ENCODE peak calls at places on chromosomes 3 and 15, in seven cellular contexts. G is fibroblast of the aortic adventitia; M is memory B cell; B is osteocyte; Q is aorta; T is CD8-positive, alpha-beta T cell; F is left ventricle myocardium superior. R is an unnamed sample.

GRCh38 chr3:123489400-123490004 is 40.6 kb upstream of the ADCY5 start:
- DNase-seq in F (peak; percentile 83), B (peak; percentile 90), G (peak; percentile 75), Q (peak; percentile 88), M (peak; percentile 35), T (no peak), R (peak; percentile 70)

GRCh38 chr15:70164156-70164900 is 66.6 kb upstream of the TLE3 start:
- DNase-seq in Q (no peak), M (no peak), F (no peak), B (no peak), T (no peak), G (no peak), R (no peak)

GRCh38 chr3:72274511-72275295 is 489.8 kb upstream of the PROK2 start:
- DNase-seq in T (no peak), Q (no peak), B (no peak), M (peak; percentile 28), F (peak; percentile 44), G (peak; percentile 85), R (no peak)

GRCh38 chr15:85411992-85412538 is 31.7 kb downstream of the AKAP13 start:
- DNase-seq in B (no peak), G (peak; percentile 42), M (no peak), Q (no peak), F (no peak), T (no peak), R (no peak)

GRCh38 chr3:188358787-188359493 is 205.0 kb downstream of the LPP start:
- DNase-seq in Q (no peak), F (no peak), T (peak; percentile 47), B (no peak), M (peak; percentile 13), G (no peak), R (no peak)

GRCh38 chr15:37372064-37372463 is 271.7 kb upstream of the MEIS2 start:
- DNase-seq in Q (no peak), B (no peak), T (no peak), F (no peak), M (no peak), G (no peak), R (no peak)

GRCh38 chr3:149879872-149880271 is 66.9 kb downstream of the RNF13 start:
- DNase-seq in G (peak; percentile 81), Q (peak; percentile 84), B (no peak), F (peak; percentile 67), T (no peak), M (no peak), R (no peak)

GRCh38 chr3:165192610-165193192 is 3.5 kb downstream of the SLITRK3 start:
- DNase-seq in M (no peak), G (no peak), T (no peak), Q (no peak), B (no peak), F (no peak), R (no peak)

GRCh38 chr15:88638626-88639372 is at the start of gene ISG20:
- DNase-seq in B (peak; percentile 95), F (peak; percentile 88), G (peak; percentile 97), Q (peak; percentile 96), M (peak; percentile 88), T (peak; percentile 100), R (peak; percentile 55)

GRCh38 chr15:74978503-74978902 is 16.9 kb upstream of the SCAMP5 start:
- DNase-seq in M (no peak), T (peak; percentile 30), B (no peak), Q (no peak), G (no peak), F (no peak), R (no peak)

GRCh38 chr3:120875507-120875906 is 32.5 kb upstream of the STXBP5L start:
- DNase-seq in Q (no peak), T (no peak), F (no peak), M (no peak), B (no peak), G (no peak), R (no peak)

GRCh38 chr3:29335438-29335837 is 54.6 kb downstream of the RBMS3 start:
- DNase-seq in T (no peak), M (no peak), F (peak; percentile 72), B (peak; percentile 91), Q (peak; percentile 81), G (peak; percentile 99), R (no peak)

GRCh38 chr3:100234364-100234763 is 26.4 kb upstream of the TBC1D23 start:
- DNase-seq in G (no peak), F (no peak), M (no peak), T (no peak), B (peak; percentile 46), Q (no peak), R (no peak)

GRCh38 chr3:136659253-136659652 is 92.9 kb downstream of the STAG1 start:
- DNase-seq in Q (no peak), T (no peak), M (no peak), B (no peak), G (peak; percentile 77), F (no peak), R (no peak)

GRCh38 chr15:85142324-85142723 is 160.7 kb downstream of the PDE8A start:
- DNase-seq in G (peak; percentile 65), M (no peak), Q (no peak), T (no peak), B (no peak), F (no peak), R (no peak)

GRCh38 chr3:61236556-61236955 is 14.7 kb downstream of the FHIT start:
- DNase-seq in T (no peak), M (no peak), F (no peak), B (no peak), Q (no peak), G (no peak), R (no peak)

GRCh38 chr3:140341213-140341612 is 336.7 kb upstream of the TRIM42 start:
- DNase-seq in B (no peak), M (no peak), F (no peak), T (no peak), Q (no peak), G (no peak), R (no peak)

GRCh38 chr15:83248151-83248851 is 36.2 kb downstream of the BNC1 start:
- DNase-seq in T (no peak), F (no peak), B (no peak), M (peak; percentile 22), Q (no peak), G (peak; percentile 80), R (peak; percentile 38)

R was measured in progenitor cell of endocrine pancreas.